ENCODE peak calls at places on chromosomes 4 and X, in eight cellular contexts. O is ascending aorta; U is HFF-Myc; A is CD8-positive, alpha-beta T cell; T is effector memory CD4-positive, alpha-beta T cell; R is GM23248; D is HAP-1; N is CD8-positive, alpha-beta memory T cell. L is an unnamed sample.

GRCh38 chr4:176838611-176839411 is 46.1 kb upstream of the VEGFC start:
- DNase-seq in U (peak; percentile 63), R (peak; percentile 70), T (no peak), N (no peak), A (no peak), O (no peak), D (no peak), L (no peak)

GRCh38 chr4:65668201-65669007 is 1.9 kb downstream of the EPHA5 start:
- DNase-seq in D (no peak), A (no peak), T (no peak), N (no peak), R (peak; percentile 33), O (no peak), U (no peak), L (peak; percentile 39)

GRCh38 chr4:628346-628745 is 3.0 kb downstream of the PDE6B start:
- DNase-seq in T (no peak), N (no peak), A (no peak), O (no peak), D (no peak), U (no peak), R (no peak), L (no peak)

GRCh38 chr4:62548108-62548524 is 1348.0 kb downstream of the ADGRL3 start:
- DNase-seq in U (no peak), O (no peak), N (no peak), T (no peak), A (no peak), D (no peak), R (no peak), L (no peak)

GRCh38 chrX:153502796-153503195 is 8.0 kb downstream of the BGN start:
- DNase-seq in N (no peak), D (no peak), O (no peak), R (no peak), T (no peak), U (no peak), A (no peak), L (no peak)

GRCh38 chr4:113828712-113829111 is 67.2 kb upstream of the CAMK2D start:
- DNase-seq in N (no peak), T (no peak), D (no peak), U (no peak), O (no peak), R (no peak), A (no peak), L (no peak)

GRCh38 chr4:158906073-158906472 is 137.2 kb downstream of the FNIP2 start:
- DNase-seq in U (no peak), O (no peak), T (no peak), N (peak; percentile 21), D (no peak), A (no peak), R (no peak), L (no peak)

GRCh38 chr4:74659576-74660411 is 134.5 kb downstream of the BTC start:
- DNase-seq in T (no peak), O (no peak), R (peak; percentile 96), N (no peak), U (peak; percentile 99), D (no peak), A (no peak), L (no peak)

GRCh38 chr4:7967501-7968261 is 28.0 kb upstream of the AFAP1 start:
- DNase-seq in D (no peak), U (no peak), T (no peak), N (no peak), A (no peak), R (peak; percentile 55), O (no peak), L (peak; percentile 69)

GRCh38 chr4:184812651-184813181 is 13.1 kb downstream of the ACSL1 start:
- DNase-seq in O (no peak), T (no peak), A (no peak), U (no peak), D (no peak), N (no peak), R (peak; percentile 53), L (no peak)

GRCh38 chrX:11968991-11969390 is 169.3 kb upstream of the FRMPD4 start:
- DNase-seq in T (no peak), A (no peak), D (no peak), O (no peak), U (no peak), R (no peak), N (no peak), L (no peak)

GRCh38 chr4:144709159-144709558 is 63.2 kb downstream of the HHIP start:
- DNase-seq in D (no peak), R (peak; percentile 48), U (peak; percentile 66), A (no peak), O (no peak), N (no peak), T (no peak), L (no peak)

GRCh38 chr4:38804654-38805295 is at the start of gene TLR1:
- DNase-seq in U (peak; percentile 46), T (no peak), A (no peak), N (peak; percentile 57), R (peak; percentile 56), O (no peak), D (peak; percentile 38), L (no peak)
- H3K4me3 ChIP-seq in U (no peak within 1 kb of the TSS), T (peak within 1 kb of the TSS; percentile 50), A (peak within 1 kb of the TSS; percentile 44), N (peak within 1 kb of the TSS; percentile 61), R (no peak within 1 kb of the TSS), O (peak within 1 kb of the TSS; percentile 52), D (no peak within 1 kb of the TSS), L (no peak within 1 kb of the TSS)

DNA sequence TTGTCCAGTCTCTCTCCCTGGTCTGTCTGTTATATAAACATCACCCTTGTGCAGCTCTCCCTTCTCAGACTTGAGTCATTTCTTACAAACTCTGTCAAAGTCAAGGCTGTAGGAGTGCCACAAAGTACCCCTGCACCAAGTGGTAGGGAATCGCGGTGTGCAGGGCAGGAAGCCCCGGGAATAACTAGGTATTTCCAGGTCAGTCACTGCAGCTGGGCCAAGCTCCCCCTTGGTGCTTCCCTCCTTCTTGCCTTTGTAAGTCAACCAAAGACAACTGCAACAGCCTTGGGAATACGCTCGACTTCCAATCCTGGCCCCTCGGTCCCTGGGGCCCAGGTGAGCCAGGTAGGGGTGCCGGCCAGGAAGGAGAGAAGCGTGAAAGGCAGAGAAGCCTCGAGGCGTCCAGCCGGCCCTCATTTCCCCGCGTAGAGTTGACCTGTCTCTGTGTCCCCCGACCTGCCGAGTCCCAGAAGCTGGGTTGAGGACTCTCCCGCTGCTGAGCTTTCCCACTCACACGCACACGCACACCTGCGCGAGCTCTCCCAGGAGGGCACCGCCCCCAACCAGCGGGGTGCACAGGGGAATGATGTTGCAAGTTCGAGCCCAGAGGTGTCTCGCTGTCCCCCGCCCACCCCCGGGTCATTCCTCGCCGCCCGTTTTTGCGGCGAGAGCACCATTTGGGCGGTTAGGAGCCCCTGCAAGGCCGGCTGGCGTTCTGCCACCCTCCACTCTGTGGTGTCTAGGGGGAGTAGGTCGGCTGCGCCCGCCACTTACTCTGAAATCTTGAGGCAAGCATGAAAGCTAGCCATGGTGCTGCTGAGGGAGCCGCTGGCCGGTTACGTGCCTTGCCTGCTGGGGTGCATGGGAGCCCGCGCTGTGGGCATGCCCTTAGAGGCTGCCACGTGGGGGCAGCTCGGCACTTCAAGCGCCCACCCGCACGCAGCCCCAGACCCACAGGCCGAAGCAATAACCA is 22.8 kb upstream of the KIAA1210 start:
- DNase-seq in U (no peak), A (no peak), T (no peak), O (no peak), R (no peak), N (no peak), D (no peak), L (no peak)
- H3K4me3 ChIP-seq in U (no peak overlapping the region), A (no peak overlapping the region), T (no peak overlapping the region), O (no peak overlapping the region), R (no peak overlapping the region), N (no peak overlapping the region), D (no peak overlapping the region), L (no peak overlapping the region)

GRCh38 chr4:16952462-16952871 is 54.0 kb upstream of the LDB2 start:
- DNase-seq in A (no peak), T (no peak), O (no peak), N (no peak), D (no peak), U (no peak), R (peak; percentile 48), L (no peak)

DNA sequence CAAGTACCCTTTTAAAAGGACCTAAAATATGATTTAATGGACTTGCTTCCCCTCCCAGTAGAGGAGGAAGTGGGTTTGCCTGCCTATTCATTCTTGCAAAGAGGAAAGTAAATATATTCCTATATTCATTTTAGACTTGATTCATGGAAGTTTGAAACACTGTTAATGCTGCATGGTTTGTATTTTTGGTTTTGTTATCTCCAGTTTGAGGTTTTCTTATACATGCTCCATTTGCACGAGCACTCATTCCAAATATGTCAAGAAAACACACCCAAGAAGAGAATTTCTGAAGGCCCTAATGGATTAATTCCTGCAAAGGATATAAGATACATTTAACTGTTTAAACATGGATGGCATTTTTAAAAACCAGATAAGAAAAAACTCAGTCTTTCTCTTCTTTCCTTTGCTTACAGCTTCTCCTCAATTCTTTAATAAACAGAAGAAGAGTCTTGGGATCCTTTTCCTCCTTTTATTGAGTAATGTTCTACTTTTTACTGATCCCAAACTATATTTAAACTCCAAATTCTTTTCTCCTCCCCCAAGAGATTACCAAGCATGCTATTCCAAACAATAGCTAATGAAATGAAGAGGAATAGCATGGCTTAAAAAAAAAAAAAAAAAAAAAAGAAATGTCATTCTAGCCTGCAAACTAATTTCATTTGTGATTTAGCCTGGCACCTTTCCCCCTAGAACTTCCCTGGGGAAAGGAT is 54.6 kb upstream of the LDB2 start:
- DNase-seq in A (no peak), R (no peak), U (no peak), D (no peak), T (no peak), N (no peak), O (no peak), L (no peak)
- H3K4me3 ChIP-seq in A (no peak overlapping the region), R (peak overlapping the region; percentile 61), U (no peak overlapping the region), D (no peak overlapping the region), T (no peak overlapping the region), N (no peak overlapping the region), O (peak overlapping the region; percentile 28), L (no peak overlapping the region)

GRCh38 chr4:152928286-152928685 is 7.8 kb upstream of the FHDC1 start:
- DNase-seq in A (no peak), D (no peak), R (no peak), T (no peak), O (no peak), U (no peak), N (no peak), L (no peak)

GRCh38 chr4:152921284-152921683 is 14.8 kb upstream of the FHDC1 start:
- DNase-seq in D (no peak), O (no peak), U (no peak), T (no peak), A (no peak), R (no peak), N (no peak), L (no peak)

GRCh38 chr4:152929888-152930287 is 6.2 kb upstream of the FHDC1 start:
- DNase-seq in R (no peak), T (no peak), N (no peak), U (no peak), D (no peak), O (no peak), A (no peak), L (peak; percentile 67)

GRCh38 chr4:152927737-152928136 is 8.4 kb upstream of the FHDC1 start:
- DNase-seq in U (no peak), R (no peak), T (no peak), O (no peak), A (no peak), N (no peak), D (no peak), L (no peak)

DNA sequence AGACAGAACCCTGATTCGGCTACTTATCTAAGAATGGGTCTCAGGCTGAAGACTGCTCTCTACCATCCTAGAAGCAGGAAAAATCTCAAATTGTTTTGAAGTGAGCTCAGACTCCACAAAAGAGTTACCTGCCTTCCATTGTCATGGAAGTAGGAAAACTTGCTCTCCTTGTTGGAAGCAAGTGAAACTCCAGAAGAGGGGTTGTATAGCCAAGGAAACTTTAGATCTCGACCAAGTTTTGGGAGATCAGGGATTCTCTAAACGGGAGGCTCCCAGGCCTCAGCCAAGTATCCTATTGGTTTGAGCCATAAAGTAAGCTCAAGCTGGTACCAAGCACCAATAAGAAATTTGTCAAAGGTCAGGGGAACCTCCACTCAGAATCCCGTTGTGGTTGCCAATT is 9.2 kb upstream of the FHDC1 start:
- DNase-seq in U (no peak), N (no peak), O (no peak), T (no peak), A (no peak), R (no peak), D (no peak), L (no peak)
- H3K4me3 ChIP-seq in U (no peak overlapping the region), N (no peak overlapping the region), O (no peak overlapping the region), T (no peak overlapping the region), A (no peak overlapping the region), R (no peak overlapping the region), D (no peak overlapping the region), L (no peak overlapping the region)